ENCODE peak calls at places on chromosomes 13 and 19, in eight cellular contexts. T is psoas muscle, Q is cardiac fibroblast, N is body of pancreas, X is mucosa of descending colon, F is brain microvascular endothelial cell, P is adrenal gland, J is GM13976. V is an unnamed sample.
A peak's percentile ranks its signal among the peaks of the same experiment; 100 is the strongest.

GRCh38 chr13:24284876-24285275 is 24.5 kb upstream of the C1QTNF9 start:
- DNase-seq in X (no peak), T (no peak), F (no peak), Q (no peak), P (no peak), N (no peak), J (no peak), V (no peak)

GRCh38 chr13:49669735-49670309 is 21.5 kb downstream of the EBPL start:
- DNase-seq in F (peak; percentile 56), P (peak; percentile 78), X (no peak), Q (peak; percentile 75), N (peak; percentile 75), J (peak; percentile 48), T (peak; percentile 33), V (peak; percentile 49)

GRCh38 chr19:42396248-42396541 is 6.1 kb upstream of the CNFN start:
- DNase-seq in N (no peak), J (no peak), T (no peak), X (no peak), F (no peak), P (no peak), Q (no peak), V (no peak)

GRCh38 chr19:55695511-55696290 is 20.7 kb downstream of the EPN1 start:
- DNase-seq in P (no peak), F (no peak), N (no peak), X (peak; percentile 33), Q (no peak), T (no peak), J (no peak), V (no peak)

GRCh38 chr19:20423381-20424207 is 142.0 kb downstream of the ZNF737 start:
- DNase-seq in F (peak; percentile 67), P (peak; percentile 72), T (peak; percentile 47), N (peak; percentile 78), J (peak; percentile 22), Q (peak; percentile 88), X (peak; percentile 53), V (peak; percentile 21)

GRCh38 chr19:45890877-45891276 is 4.9 kb upstream of the IRF2BP1 start:
- DNase-seq in J (no peak), X (no peak), P (no peak), T (no peak), N (no peak), F (no peak), Q (no peak), V (no peak)

GRCh38 chr19:39515551-39516191 is 732 bp downstream of the SELENOV start:
- DNase-seq in T (no peak), N (peak; percentile 17), F (no peak), Q (no peak), J (no peak), X (no peak), P (no peak), V (no peak)

GRCh38 chr13:77565635-77566034 is 30.1 kb downstream of the SCEL start:
- DNase-seq in J (peak; percentile 36), F (peak; percentile 25), N (no peak), T (no peak), X (no peak), Q (peak; percentile 64), P (no peak), V (no peak)

GRCh38 chr13:21674271-21675009 is 3.6 kb downstream of the FGF9 start:
- DNase-seq in T (peak; percentile 24), J (peak; percentile 51), F (no peak), Q (no peak), P (peak; percentile 57), N (peak; percentile 38), X (peak; percentile 61), V (no peak)

GRCh38 chr13:21671793-21672680 is 1.2 kb downstream of the FGF9 start:
- DNase-seq in P (peak; percentile 33), N (no peak), F (no peak), Q (no peak), X (no peak), J (no peak), T (no peak), V (no peak)

GRCh38 chr13:21673592-21674270 is 2.9 kb downstream of the FGF9 start:
- DNase-seq in Q (peak; percentile 35), J (peak; percentile 76), X (peak; percentile 69), P (peak; percentile 58), T (peak; percentile 52), F (no peak), N (peak; percentile 73), V (peak; percentile 36)

GRCh38 chr13:21670883-21671792 is at the start of gene FGF9:
- DNase-seq in F (peak; percentile 29), J (peak; percentile 90), P (peak; percentile 74), N (peak; percentile 89), X (peak; percentile 89), Q (peak; percentile 74), T (peak; percentile 81), V (peak; percentile 68)

DNA sequence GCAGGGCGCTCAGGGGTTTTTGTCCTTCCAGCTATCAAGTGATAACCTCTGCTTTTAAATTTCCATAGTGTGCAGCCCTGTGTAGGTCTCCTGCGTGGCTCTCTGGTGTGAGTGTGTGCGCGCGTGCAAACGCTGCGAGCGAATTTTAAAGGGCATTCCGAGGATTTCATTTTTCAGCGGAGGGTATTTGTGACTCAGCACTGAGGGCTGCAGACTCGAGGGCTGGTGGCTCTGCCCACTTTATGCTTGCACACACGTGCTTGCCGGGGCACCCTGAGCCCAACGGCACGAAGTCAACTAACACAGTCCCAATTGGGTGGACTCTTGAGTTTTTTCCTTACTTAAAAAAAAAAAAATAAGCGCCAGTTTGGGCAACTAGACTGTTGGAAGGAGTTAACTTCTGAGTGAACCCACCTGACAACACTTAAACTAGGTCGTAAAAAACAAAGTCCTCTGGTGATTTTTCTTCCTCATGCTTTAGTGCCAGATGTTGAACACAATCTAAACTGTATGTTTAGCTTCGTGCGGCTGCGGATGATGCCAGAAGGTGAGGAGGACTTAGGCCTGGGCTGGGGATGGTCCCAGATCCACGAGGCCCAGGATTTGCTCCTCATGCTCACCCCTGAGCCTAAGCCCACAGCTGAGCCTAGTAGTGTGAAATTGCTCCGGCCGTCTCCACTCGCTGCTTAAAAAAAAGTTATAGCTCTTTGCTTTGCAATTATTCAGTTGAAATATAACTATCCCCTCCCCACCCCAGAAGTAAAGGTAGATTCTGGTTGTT is 2.1 kb downstream of the FGF9 start:
- DNase-seq in T (no peak), J (peak; percentile 28), F (no peak), P (peak; percentile 42), X (no peak), N (peak; percentile 7), Q (no peak), V (no peak)
- TF ChIP-seq CTCF in T (no peak), J (no peak), F (no peak), P (no peak), X (no peak), N (no peak), Q (no peak), V (no peak)

DNA sequence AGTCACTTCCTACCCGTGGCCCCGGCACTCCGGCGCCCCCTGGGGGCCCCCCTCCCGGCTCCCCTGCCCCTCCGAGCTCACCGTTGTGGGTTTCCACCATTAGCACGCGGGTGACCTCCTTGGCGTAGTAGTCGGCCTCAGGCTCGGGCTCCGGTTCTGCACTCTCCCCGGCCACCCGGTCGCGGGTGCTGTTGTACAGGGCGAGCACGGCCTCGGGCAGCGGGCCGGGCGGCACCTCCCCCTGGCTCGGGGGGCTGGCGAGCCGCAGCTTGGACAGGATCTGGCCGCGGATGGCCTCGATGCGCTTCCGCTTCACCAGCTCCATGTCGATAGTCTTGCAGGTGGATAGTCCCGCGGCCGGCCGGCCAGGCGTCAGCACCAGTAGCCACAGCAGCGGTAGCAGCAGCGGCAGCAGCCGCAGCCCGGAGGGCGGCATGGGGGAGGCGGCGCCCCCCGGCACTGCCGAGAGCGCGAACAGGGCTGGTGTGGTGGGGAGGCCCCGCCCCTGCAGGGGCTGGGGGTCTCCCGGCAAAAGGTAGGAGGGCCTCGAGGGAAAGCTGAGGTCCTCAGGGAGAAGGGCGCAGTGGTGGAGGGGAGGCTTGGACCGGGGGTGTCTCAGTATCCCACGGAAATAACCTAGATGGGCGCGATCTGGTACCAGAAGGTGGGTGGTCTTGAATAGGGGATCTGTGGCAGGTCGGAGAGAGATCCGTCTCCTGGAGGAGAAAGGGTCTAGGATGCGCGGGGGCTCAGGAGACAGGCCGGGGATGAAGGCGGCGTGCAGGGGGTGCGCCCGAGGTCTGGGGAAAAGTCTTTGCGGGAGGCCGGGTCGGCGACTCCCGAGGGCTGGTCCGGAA is 885 bp downstream of the TGFB1 start:
- DNase-seq in F (peak; percentile 17), X (peak; percentile 87), N (peak; percentile 65), J (peak; percentile 85), T (peak; percentile 55), Q (peak; percentile 56), P (peak; percentile 57), V (peak; percentile 90)
- TF ChIP-seq CTCF in F (peak; percentile 77), X (peak; percentile 27), N (no peak), J (peak; percentile 64), T (peak; percentile 15), Q (peak; percentile 45), P (peak; percentile 8), V (peak; percentile 82)

GRCh38 chr13:98868932-98869331 is 108.9 kb downstream of the DOCK9 start:
- DNase-seq in Q (no peak), P (no peak), J (no peak), N (no peak), X (no peak), T (no peak), F (no peak), V (no peak)

GRCh38 chr13:98871727-98872126 is 106.1 kb downstream of the DOCK9 start:
- DNase-seq in F (no peak), X (no peak), P (no peak), T (no peak), N (no peak), Q (no peak), J (no peak), V (no peak)

GRCh38 chr13:98873377-98874028 is 104.4 kb downstream of the DOCK9 start:
- DNase-seq in X (no peak), T (no peak), Q (no peak), P (no peak), J (no peak), N (no peak), F (no peak), V (no peak)

GRCh38 chr13:98866882-98867281 is 111.0 kb downstream of the DOCK9 start:
- DNase-seq in Q (no peak), N (no peak), F (no peak), P (no peak), T (no peak), X (no peak), J (no peak), V (no peak)

DNA sequence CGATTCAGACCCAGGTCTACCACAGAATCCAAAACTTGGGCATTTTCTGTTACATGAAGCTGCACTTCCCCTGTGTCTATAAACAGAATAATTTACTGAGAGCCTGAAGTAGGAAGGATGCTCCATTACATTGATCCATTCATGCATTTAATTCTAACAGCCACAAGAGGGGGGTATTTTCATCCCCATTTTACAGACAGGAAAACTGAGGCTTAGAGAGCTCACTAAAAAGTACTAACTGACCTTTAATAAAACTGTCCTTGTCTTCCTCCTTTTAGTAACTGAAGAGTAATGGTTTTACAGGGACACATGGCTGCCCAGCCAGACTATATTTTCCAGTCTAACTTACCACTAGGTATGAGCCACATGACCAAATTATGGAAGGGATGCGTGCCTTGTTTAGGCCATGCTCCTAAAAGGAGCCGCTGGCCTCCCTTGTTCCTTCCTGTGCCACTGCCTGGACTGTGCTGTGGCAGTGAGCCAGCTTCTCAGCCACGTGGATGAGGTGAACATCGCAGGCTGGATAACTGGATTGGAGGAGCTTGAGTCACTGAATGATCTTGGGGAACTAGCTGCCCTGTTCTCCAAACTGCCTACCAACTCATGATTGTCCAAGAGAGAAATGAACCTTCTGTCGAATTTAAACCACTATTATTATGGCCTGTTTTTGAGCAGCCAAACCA is 108.3 kb downstream of the DOCK9 start:
- DNase-seq in P (peak; percentile 71), Q (peak; percentile 49), J (peak; percentile 43), T (no peak), F (no peak), N (peak; percentile 24), X (no peak), V (no peak)
- TF ChIP-seq CTCF in P (no peak), Q (peak; percentile 24), J (no peak), T (no peak), F (no peak), N (no peak), X (no peak), V (no peak)

DNA sequence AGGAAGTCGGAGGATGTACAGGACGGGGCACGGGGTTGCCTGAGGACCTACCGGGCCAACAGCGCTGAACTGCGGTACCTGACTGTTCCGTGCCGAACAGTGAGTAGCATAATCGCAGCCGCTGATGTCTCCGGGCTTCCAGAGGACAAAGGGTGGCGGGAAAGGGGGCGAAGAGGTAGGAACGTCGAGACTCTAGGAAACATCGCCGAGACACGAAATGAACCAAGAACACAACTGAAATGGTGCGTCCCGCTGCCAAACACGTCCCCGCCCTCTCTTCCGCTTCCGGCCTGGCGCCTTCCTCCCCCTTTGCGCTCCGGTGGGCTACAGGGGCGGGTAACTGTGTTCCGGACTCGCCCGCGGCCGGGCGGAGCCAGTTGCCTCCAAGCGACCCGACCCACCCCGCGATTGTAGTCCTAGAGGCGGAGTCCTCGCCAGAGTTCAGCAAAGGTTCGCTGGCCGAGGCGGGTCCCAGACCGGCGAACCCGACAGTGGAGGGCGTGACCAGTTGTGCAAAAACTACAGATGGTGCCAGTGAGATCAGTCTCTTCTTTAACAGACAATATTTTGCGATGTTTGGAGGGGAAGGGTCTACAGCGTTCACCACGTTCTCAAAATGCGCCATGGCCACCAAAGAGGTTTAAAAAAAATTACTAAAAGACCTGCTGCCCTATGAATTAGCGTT is at the start of gene MRPS31:
- DNase-seq in N (peak; percentile 97), F (peak; percentile 92), Q (peak; percentile 96), T (peak; percentile 96), P (peak; percentile 97), X (peak; percentile 98), J (peak; percentile 94), V (peak; percentile 91)
- TF ChIP-seq CTCF in N (no peak), F (no peak), Q (no peak), T (no peak), P (no peak), X (no peak), J (no peak), V (no peak)